ENCODE peak calls at places on chromosomes 1 and 21, in nine cellular contexts. H is PC-3, Q is pancreas, A is psoas muscle, Z is tibial nerve, S is cardiac fibroblast, F is dorsolateral prefrontal cortex, N is cardiac muscle cell, X is NB4. R is an unnamed sample.

GRCh38 chr21:46634966-46635323 is 529 bp upstream of the PRMT2 start:
- DNase-seq in F (peak; percentile 72), Z (peak; percentile 72), X (peak; percentile 96), H (peak; percentile 60), Q (no peak), S (peak; percentile 91), A (no peak), N (peak; percentile 76), R (no peak)

GRCh38 chr1:8211620-8212442 is 106.1 kb upstream of the SLC45A1 start:
- DNase-seq in A (peak; percentile 47), Z (peak; percentile 43), Q (no peak), X (peak; percentile 91), H (peak; percentile 98), F (no peak), S (peak; percentile 98), N (no peak), R (no peak)

GRCh38 chr1:24301395-24302175 is 17.6 kb upstream of the GRHL3 start:
- DNase-seq in S (peak; percentile 46), F (no peak), X (no peak), N (no peak), H (no peak), Z (no peak), Q (no peak), A (no peak), R (no peak)

GRCh38 chr1:85473390-85473789 is 8.4 kb upstream of the DDAH1 start:
- DNase-seq in H (peak; percentile 88), Q (no peak), S (no peak), F (no peak), Z (no peak), N (no peak), X (no peak), A (no peak), R (no peak)

GRCh38 chr1:11479375-11479979 is 522 bp downstream of the DISP3 start:
- DNase-seq in Q (no peak), Z (no peak), S (no peak), H (no peak), A (no peak), X (no peak), F (no peak), N (peak; percentile 21), R (no peak)

GRCh38 chr1:88923224-88923623 is 31.9 kb upstream of the GTF2B start:
- DNase-seq in N (no peak), F (no peak), Z (no peak), Q (no peak), X (no peak), A (no peak), S (no peak), H (no peak), R (no peak)

GRCh38 chr1:66350001-66350547 is 183.9 kb upstream of the SGIP1 start:
- DNase-seq in F (peak; percentile 53), Z (peak; percentile 49), N (no peak), X (peak; percentile 87), Q (no peak), A (no peak), S (peak; percentile 46), H (peak; percentile 81), R (no peak)

GRCh38 chr1:203124546-203125317 is 2.8 kb upstream of the ADORA1 start:
- DNase-seq in N (no peak), F (no peak), Q (no peak), S (peak; percentile 36), A (no peak), Z (no peak), H (peak; percentile 68), X (no peak), R (no peak)

GRCh38 chr1:109619655-109620395 is at the start of gene AMPD2:
- DNase-seq in Q (peak; percentile 88), F (no peak), H (peak; percentile 67), N (peak; percentile 78), Z (peak; percentile 74), X (peak; percentile 91), A (peak; percentile 86), S (peak; percentile 93), R (peak; percentile 66)

GRCh38 chr1:186375929-186376330 is 292 bp downstream of the ODR4 start:
- DNase-seq in Q (no peak), X (no peak), H (no peak), F (no peak), A (no peak), N (no peak), S (no peak), Z (no peak), R (no peak)

GRCh38 chr1:228486596-228487335 is 416 bp upstream of the RNF187 start:
- DNase-seq in S (peak; percentile 92), N (peak; percentile 86), H (peak; percentile 83), Q (peak; percentile 67), F (peak; percentile 56), X (peak; percentile 93), A (peak; percentile 81), Z (no peak), R (peak; percentile 85)

GRCh38 chr1:236063919-236064673 is 794 bp downstream of the NID1 start:
- DNase-seq in H (peak; percentile 47), Z (peak; percentile 52), S (peak; percentile 88), F (no peak), A (peak; percentile 55), Q (peak; percentile 49), X (no peak), N (peak; percentile 51), R (no peak)

GRCh38 chr1:188499690-188500089 is 1670.9 kb downstream of the PLA2G4A start:
- DNase-seq in A (no peak), S (no peak), Z (no peak), Q (no peak), X (peak; percentile 2), F (no peak), N (peak; percentile 57), H (no peak), R (no peak)

GRCh38 chr1:238485062-238485905 is 594.6 kb upstream of the ZP4 start:
- DNase-seq in F (no peak), X (peak; percentile 70), Z (no peak), H (peak; percentile 60), S (peak; percentile 47), A (no peak), N (no peak), Q (no peak), R (peak; percentile 1)

GRCh38 chr1:108695515-108695914 is 3.4 kb downstream of the PRPF38B start:
- DNase-seq in F (no peak), Q (no peak), X (no peak), Z (no peak), N (no peak), S (no peak), A (no peak), H (no peak), R (no peak)

GRCh38 chr1:81801834-81802531 is 1.2 kb downstream of the ADGRL2 start:
- DNase-seq in N (peak; percentile 65), X (no peak), F (no peak), H (no peak), Z (peak; percentile 9), S (peak; percentile 65), A (peak; percentile 23), Q (peak; percentile 40), R (no peak)

GRCh38 chr1:81799939-81800740 is 594 bp upstream of the ADGRL2 start:
- DNase-seq in Q (peak; percentile 31), H (no peak), N (peak; percentile 86), S (peak; percentile 86), F (no peak), Z (peak; percentile 46), X (no peak), A (peak; percentile 54), R (no peak)

GRCh38 chr1:81802601-81803422 is 2.1 kb downstream of the ADGRL2 start:
- DNase-seq in A (peak; percentile 69), N (peak; percentile 83), Z (peak; percentile 51), X (no peak), F (no peak), S (peak; percentile 81), Q (peak; percentile 56), H (no peak), R (no peak)

GRCh38 chr1:81800741-81801031 is at the start of gene ADGRL2:
- DNase-seq in Z (peak; percentile 5), S (no peak), X (no peak), H (no peak), N (no peak), Q (peak; percentile 38), A (no peak), F (no peak), R (no peak)

DNA sequence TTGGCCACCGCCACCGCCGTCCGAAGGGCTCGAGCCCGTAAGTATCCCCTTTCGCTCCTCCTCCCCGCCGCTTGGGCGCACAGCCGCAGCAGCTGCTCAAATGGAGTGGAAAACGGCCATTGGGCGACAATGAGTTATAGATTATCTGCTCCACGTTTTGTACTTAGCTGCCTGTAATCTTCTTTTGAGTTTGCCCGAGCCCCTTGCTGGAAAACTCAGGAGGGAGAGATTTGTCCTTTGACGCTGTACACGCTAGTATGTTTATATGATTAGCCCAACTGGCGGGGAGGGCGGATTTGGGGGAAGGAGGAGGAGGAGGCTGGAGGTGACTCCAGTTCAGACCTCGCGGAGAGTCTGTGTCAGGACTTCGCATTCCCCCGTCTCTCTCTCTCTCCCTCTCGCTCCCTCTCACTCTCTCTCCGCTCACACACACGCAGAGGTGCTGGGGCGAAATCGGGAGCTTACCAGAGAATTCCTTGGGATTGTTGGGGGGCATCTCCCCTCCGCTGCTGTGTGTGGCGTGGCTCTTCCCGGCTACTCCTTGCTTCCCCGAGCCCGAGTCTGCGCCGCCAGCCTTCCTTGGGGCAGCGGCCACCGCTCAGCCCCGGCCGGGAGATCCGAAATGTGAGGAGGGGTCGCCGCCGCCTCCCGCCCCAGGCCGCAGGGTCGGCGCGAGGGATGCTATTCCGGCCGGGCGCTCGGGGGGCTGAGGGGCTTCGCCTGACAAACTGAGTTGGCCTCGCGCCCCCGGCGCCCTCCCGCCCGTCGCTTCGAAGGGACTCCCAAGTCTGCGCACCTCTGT is 499 bp downstream of the ADGRL2 start:
- DNase-seq in Q (peak; percentile 48), X (no peak), N (peak; percentile 89), A (peak; percentile 72), S (peak; percentile 96), Z (peak; percentile 75), H (peak; percentile 43), F (no peak), R (peak; percentile 31)
- H3K4me3 ChIP-seq in Q (peak overlapping the region; percentile 69), X (no peak overlapping the region), N (peak overlapping the region; percentile 94), A (peak overlapping the region; percentile 79), S (peak overlapping the region; percentile 71), Z (peak overlapping the region; percentile 74), H (peak overlapping the region; percentile 49), F (peak overlapping the region; percentile 70), R (peak overlapping the region; percentile 50)

GRCh38 chr21:32554832-32555436 is 30.4 kb downstream of the TCP10L start:
- DNase-seq in Q (no peak), H (no peak), Z (no peak), X (no peak), A (no peak), S (no peak), N (no peak), F (no peak), R (no peak)
- TF ChIP-seq CTCF in Q (no peak), H (no peak), Z (no peak), X (no peak), A (no peak), S (no peak), N (no peak), F (no peak), R (no peak)

DNA sequence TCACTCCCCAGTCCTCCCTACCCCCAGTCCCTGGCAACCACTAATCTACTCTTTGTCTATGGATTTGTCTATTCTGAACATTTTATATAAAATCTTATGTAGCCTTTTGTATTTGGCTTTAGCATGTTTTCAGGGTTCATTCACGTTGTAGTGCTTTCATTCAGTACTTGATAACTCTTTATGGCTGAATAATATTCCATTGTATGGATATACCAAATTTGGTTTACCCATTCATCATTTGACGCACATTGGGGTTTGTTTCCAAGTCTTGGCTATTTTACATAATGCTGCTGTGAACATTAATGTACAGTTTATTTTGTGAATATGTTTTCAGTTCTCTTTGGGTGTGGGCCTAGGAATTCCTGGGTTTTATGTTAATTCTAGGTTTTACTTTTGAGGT is 2.6 kb downstream of the KDM1A start:
- DNase-seq in F (no peak), N (no peak), X (no peak), S (no peak), A (no peak), H (no peak), Q (no peak), Z (no peak), R (no peak)
- H3K4me3 ChIP-seq in F (no peak overlapping the region), N (peak overlapping the region; percentile 100), X (peak overlapping the region; percentile 36), S (no peak overlapping the region), A (no peak overlapping the region), H (peak overlapping the region; percentile 94), Q (no peak overlapping the region), Z (no peak overlapping the region), R (no peak overlapping the region)

GRCh38 chr1:227257964-227258363 is 60.3 kb downstream of the CDC42BPA start:
- DNase-seq in Z (no peak), S (no peak), H (peak; percentile 31), F (no peak), Q (no peak), X (no peak), A (no peak), N (no peak), R (no peak)
- TF ChIP-seq CTCF in Z (no peak), S (no peak), H (peak; percentile 68), F (no peak), Q (no peak), X (no peak), A (no peak), N (no peak), R (no peak)

R was measured in LNCaP clone FGC.